ENCODE peak calls at places on chromosomes 11 and 22, in four cellular contexts. U is substantia nigra, V is HCT116, R is GM03348. L is an unnamed sample.

GRCh38 chr11:77517226-77517625 is 43.3 kb upstream of the PAK1 start:
- DNase-seq in U (no peak), V (no peak), R (no peak), L (no peak)

GRCh38 chr11:18669629-18670162 is 28.9 kb upstream of the TMEM86A start:
- DNase-seq in V (peak; percentile 12), U (no peak), R (no peak), L (no peak)

GRCh38 chr22:36616682-36617081 is 86.9 kb downstream of the CACNG2 start:
- DNase-seq in R (no peak), U (no peak), V (no peak), L (no peak)

GRCh38 chr11:130411223-130411622 is 17.2 kb downstream of the ADAMTS8 start:
- DNase-seq in R (no peak), U (no peak), V (no peak), L (no peak)

GRCh38 chr11:8794677-8795103 is 112.1 kb downstream of the RPL27A start:
- DNase-seq in V (peak; percentile 12), U (no peak), R (no peak), L (no peak)

GRCh38 chr11:44884056-44884455 is 66.6 kb downstream of the TP53I11 start:
- DNase-seq in R (no peak), V (no peak), U (no peak), L (no peak)

GRCh38 chr11:6505577-6506240 is 8.6 kb downstream of the DNHD1 start:
- DNase-seq in U (no peak), R (peak; percentile 76), V (peak; percentile 40), L (peak; percentile 28)

GRCh38 chr11:68270334-68271022 is 1.3 kb downstream of the C11orf24 start:
- DNase-seq in U (no peak), V (no peak), R (no peak), L (no peak)

GRCh38 chr11:69449320-69450063 is 32.0 kb upstream of the LINC01488 start:
- DNase-seq in R (no peak), V (no peak), U (peak; percentile 28), L (no peak)

GRCh38 chr11:120024046-120024445 is 113.9 kb downstream of the TRIM29 start:
- DNase-seq in V (no peak), U (no peak), R (no peak), L (no peak)

GRCh38 chr11:360326-361280 is 8.7 kb upstream of the B4GALNT4 start:
- DNase-seq in U (no peak), V (no peak), R (no peak), L (no peak)

GRCh38 chr11:2268911-2269600 is 1.3 kb downstream of the ASCL2 start:
- DNase-seq in V (no peak), R (peak; percentile 60), U (no peak), L (peak; percentile 57)

GRCh38 chr11:47589504-47590025 is 3.1 kb downstream of the FAM180B start:
- DNase-seq in R (no peak), V (no peak), U (no peak), L (no peak)

GRCh38 chr11:40797981-40798380 is 661.5 kb downstream of the LRRC4C start:
- DNase-seq in R (no peak), V (no peak), U (no peak), L (no peak)

GRCh38 chr11:120814531-120815259 is 209.2 kb upstream of the TBCEL start:
- DNase-seq in U (no peak), V (no peak), R (no peak), L (no peak)

GRCh38 chr22:45201678-45202332 is 38.1 kb downstream of the NUP50 start:
- DNase-seq in U (no peak), R (peak; percentile 67), V (no peak), L (no peak)

GRCh38 chr11:10413268-10413667 is 41.8 kb upstream of the AMPD3 start:
- DNase-seq in R (no peak), V (peak; percentile 28), U (peak; percentile 55), L (no peak)

GRCh38 chr11:112334381-112334780 is 73.7 kb upstream of the PLET1 start:
- DNase-seq in R (no peak), U (no peak), V (no peak), L (no peak)

GRCh38 chr11:75668508-75669297 is at the start of gene MAP6:
- DNase-seq in U (peak; percentile 41), R (peak; percentile 56), V (no peak), L (peak; percentile 43)

GRCh38 chr11:110878513-110878912 is 166.3 kb upstream of the ARHGAP20 start:
- DNase-seq in R (no peak), U (no peak), V (no peak), L (no peak)

GRCh38 chr11:9688716-9689511 is 25.0 kb downstream of the SWAP70 start:
- DNase-seq in U (peak; percentile 19), R (peak; percentile 52), V (no peak), L (no peak)

GRCh38 chr11:134536677-134537076 is 124.6 kb upstream of the B3GAT1 start:
- DNase-seq in U (no peak), R (no peak), V (no peak), L (no peak)

GRCh38 chr11:2260491-2261364 is 9.7 kb downstream of the ASCL2 start:
- DNase-seq in R (peak; percentile 10), V (no peak), U (no peak), L (no peak)

GRCh38 chr11:46604796-46605195 is 11.0 kb upstream of the AMBRA1 start:
- DNase-seq in V (no peak), R (no peak), U (no peak), L (no peak)

GRCh38 chr11:394034-394857 is at the start of gene PKP3:
- DNase-seq in U (no peak), V (peak; percentile 83), R (peak; percentile 37), L (no peak)

GRCh38 chr11:68213135-68213515 is at the start of gene KMT5B:
- DNase-seq in U (peak; percentile 58), R (peak; percentile 58), V (peak; percentile 12), L (peak; percentile 73)

GRCh38 chr11:67356867-67357561 is 3.7 kb upstream of the POLD4 start:
- DNase-seq in R (peak; percentile 79), V (no peak), U (peak; percentile 38), L (peak; percentile 53)

GRCh38 chr11:115522302-115522701 is 18.1 kb upstream of the CADM1 start:
- DNase-seq in U (no peak), R (no peak), V (no peak), L (no peak)

GRCh38 chr11:105202844-105203548 is 63.4 kb upstream of the CARD18 start:
- DNase-seq in V (peak; percentile 36), U (no peak), R (no peak), L (no peak)

GRCh38 chr22:45091254-45091854 is 72.4 kb upstream of the NUP50 start:
- DNase-seq in V (no peak), R (no peak), U (no peak), L (no peak)

GRCh38 chr22:39309364-39309861 is 10.0 kb downstream of the RPL3 start:
- DNase-seq in U (no peak), R (no peak), V (no peak), L (no peak)

GRCh38 chr11:80958414-80958813 is 1517.6 kb upstream of the TENM4 start:
- DNase-seq in V (no peak), R (peak; percentile 61), U (no peak), L (no peak)

GRCh38 chr22:16586991-16587390 is 5.6 kb downstream of the CCT8L2 start:
- DNase-seq in R (no peak), V (no peak), U (no peak), L (no peak)

GRCh38 chr11:6249822-6250555 is 9.6 kb upstream of the CCKBR start:
- DNase-seq in V (peak; percentile 18), R (peak; percentile 81), U (no peak), L (no peak)

GRCh38 chr11:119888119-119888518 is 159.1 kb upstream of the NECTIN1 start:
- DNase-seq in U (no peak), R (no peak), V (no peak), L (no peak)

GRCh38 chr11:57491371-57492061 is 24.0 kb downstream of the SLC43A1 start:
- DNase-seq in U (no peak), V (no peak), R (peak; percentile 41), L (no peak)

GRCh38 chr11:28704801-28705200 is 596.6 kb downstream of the METTL15 start:
- DNase-seq in U (no peak), V (no peak), R (no peak), L (no peak)

GRCh38 chr11:8834379-8834778 is 76.6 kb upstream of the AKIP1 start:
- DNase-seq in U (no peak), V (no peak), R (no peak), L (no peak)

GRCh38 chr11:132217856-132218255 is 847.4 kb downstream of the NTM start:
- DNase-seq in R (no peak), U (no peak), V (no peak), L (no peak)

L was measured in frontal cortex.